ENCODE peak calls at places on chromosomes 16 and 17, in six cellular contexts. L is posterior cingulate gyrus, R is NCI-H1417, M is heart left ventricle, F is amygdala, Q is HuH-7.5. B is an unnamed sample.

GRCh38 chr17:73560661-73561060 is 83.6 kb downstream of the SDK2 start:
- DNase-seq in F (no peak), R (no peak), Q (no peak), L (no peak), M (no peak), B (no peak)

GRCh38 chr17:29760279-29760721 is 137.6 kb upstream of the CORO6 start:
- DNase-seq in L (no peak), Q (no peak), M (no peak), R (no peak), F (no peak), B (no peak)

GRCh38 chr16:10181196-10182162 is 749 bp downstream of the GRIN2A start:
- DNase-seq in M (peak), F (peak), Q (peak), L (peak), R (no peak), B (peak)

GRCh38 chr17:65413390-65413789 is 148.1 kb downstream of the AXIN2 start:
- DNase-seq in M (no peak), R (no peak), F (no peak), Q (no peak), L (no peak), B (no peak)

GRCh38 chr16:14275934-14276333 is 204.8 kb downstream of the MRTFB start:
- DNase-seq in M (no peak), F (no peak), R (no peak), Q (no peak), L (no peak), B (no peak)

GRCh38 chr17:76390003-76390421 is 5.6 kb downstream of the SPHK1 start:
- DNase-seq in F (no peak), Q (no peak), M (no peak), R (no peak), L (no peak), B (no peak)

GRCh38 chr16:23803591-23804123 is 32.1 kb upstream of the PRKCB start:
- DNase-seq in R (peak), Q (peak), F (peak), M (peak), L (peak), B (peak)

GRCh38 chr17:16013943-16014407 is 14.4 kb downstream of the TTC19 start:
- DNase-seq in L (no peak), F (no peak), M (no peak), R (no peak), Q (no peak), B (peak)

GRCh38 chr16:17159616-17160015 is 311.1 kb downstream of the XYLT1 start:
- DNase-seq in R (no peak), Q (no peak), F (no peak), L (no peak), M (no peak), B (no peak)

GRCh38 chr16:71460246-71460645 is 1.8 kb downstream of the ZNF23 start:
- DNase-seq in F (no peak), M (no peak), R (no peak), L (no peak), Q (no peak), B (no peak)

GRCh38 chr16:71927383-71927782 is 32.1 kb downstream of the IST1 start:
- DNase-seq in F (peak), R (no peak), M (peak), L (no peak), Q (no peak), B (no peak)

GRCh38 chr17:80246266-80246681 is 14.4 kb upstream of the RNF213 start:
- DNase-seq in R (no peak), L (no peak), Q (no peak), F (no peak), M (no peak), B (no peak)

GRCh38 chr16:53129281-53130192 is 74.7 kb downstream of the CHD9 start:
- DNase-seq in R (peak), Q (peak), L (no peak), F (no peak), M (peak), B (peak)

GRCh38 chr17:11391134-11391533 is 150.1 kb downstream of the SHISA6 start:
- DNase-seq in R (no peak), F (no peak), Q (no peak), M (no peak), L (no peak), B (no peak)

GRCh38 chr16:74073471-74073870 is 223.1 kb upstream of the PSMD7 start:
- DNase-seq in R (no peak), M (no peak), F (no peak), L (no peak), Q (no peak), B (no peak)

GRCh38 chr17:18858567-18859245 is 775 bp downstream of the PRPSAP2 start:
- DNase-seq in L (no peak), Q (no peak), M (no peak), R (no peak), F (no peak), B (no peak)

GRCh38 chr17:34434065-34434464 is 71.0 kb upstream of the CCL1 start:
- DNase-seq in Q (no peak), F (no peak), M (no peak), L (no peak), R (no peak), B (no peak)

GRCh38 chr16:848510-849253 is 48.1 kb upstream of the GNG13 start:
- DNase-seq in R (no peak), F (no peak), M (no peak), Q (no peak), L (no peak), B (no peak)

GRCh38 chr17:79658811-79659207 is 48.0 kb upstream of the RBFOX3 start:
- DNase-seq in L (no peak), R (no peak), Q (no peak), F (no peak), M (no peak), B (peak)

GRCh38 chr17:80122026-80122575 is 20.7 kb downstream of the GAA start:
- DNase-seq in F (no peak), M (no peak), L (no peak), R (no peak), Q (no peak), B (no peak)